ENCODE peak calls at places on chromosomes 16 and 17, in ten cellular contexts. N is omental fat pad, A is left ventricle myocardium inferior, B is mammary epithelial cell, E is spleen, P is PC-9, M is heart left ventricle, T is astrocyte of the spinal cord, W is nephron progenitor cell, F is AG09309. L is an unnamed sample.

GRCh38 chr17:22145605-22146178 is 453.4 kb downstream of the KCNJ18 start:
- DNase-seq in F (no peak), N (no peak), B (no peak), W (no peak), T (no peak), A (no peak), E (no peak), M (no peak), P (no peak), L (no peak)

GRCh38 chr17:19270347-19270950 is 33.3 kb downstream of the EPN2 start:
- DNase-seq in F (no peak), W (no peak), A (no peak), N (no peak), B (no peak), T (no peak), P (no peak), M (no peak), E (peak), L (peak)

GRCh38 chr16:76639685-76640289 is 362.6 kb downstream of the CNTNAP4 start:
- DNase-seq in W (peak), F (no peak), P (no peak), E (no peak), M (no peak), N (no peak), T (peak), B (peak), A (no peak), L (no peak)

GRCh38 chr17:29155966-29156338 is 24.2 kb downstream of the MYO18A start:
- DNase-seq in F (no peak), M (no peak), P (no peak), W (no peak), T (peak), A (no peak), E (no peak), B (no peak), N (no peak), L (peak)

GRCh38 chr17:65498831-65499230 is 62.6 kb downstream of the AXIN2 start:
- DNase-seq in E (no peak), P (no peak), B (no peak), N (no peak), A (no peak), W (no peak), T (no peak), M (no peak), F (no peak), L (no peak)

GRCh38 chr16:79269211-79269863 is 331.2 kb downstream of the MAF start:
- DNase-seq in E (no peak), M (no peak), P (no peak), T (no peak), A (no peak), N (no peak), W (no peak), B (no peak), F (no peak), L (no peak)

GRCh38 chr16:88039591-88039990 is 88.4 kb downstream of the BANP start:
- DNase-seq in P (no peak), N (no peak), E (no peak), F (no peak), A (no peak), M (no peak), B (no peak), T (no peak), W (no peak), L (no peak)

GRCh38 chr17:56912105-56912999 is 1.5 kb downstream of the TRIM25 start:
- DNase-seq in F (no peak), T (no peak), P (no peak), E (no peak), W (no peak), A (peak), B (no peak), M (peak), N (no peak), L (no peak)

GRCh38 chr17:2041561-2042354 is at the start of gene OVCA2:
- DNase-seq in W (peak), B (peak), N (peak), F (peak), P (peak), E (peak), T (peak), A (peak), M (peak), L (peak)

GRCh38 chr16:81204794-81205680 is 33.5 kb upstream of the BCO1 start:
- DNase-seq in M (no peak), F (no peak), B (peak), A (no peak), E (no peak), N (no peak), W (peak), T (peak), P (no peak), L (peak)

GRCh38 chr16:4455951-4456350 is 18.5 kb downstream of the NMRAL1 start:
- DNase-seq in P (no peak), W (no peak), M (no peak), B (no peak), T (no peak), A (no peak), N (no peak), E (no peak), F (no peak), L (no peak)

GRCh38 chr16:75266738-75267630 is 15.6 kb upstream of the BCAR1 start:
- DNase-seq in N (no peak), W (no peak), M (no peak), T (no peak), P (no peak), F (no peak), E (no peak), A (no peak), B (no peak), L (no peak)

GRCh38 chr17:81695801-81696200 is 7.4 kb upstream of the MRPL12 start:
- DNase-seq in E (no peak), F (no peak), N (no peak), T (no peak), M (no peak), B (no peak), P (no peak), W (no peak), A (no peak), L (no peak)

GRCh38 chr17:81694810-81695209 is 8.4 kb upstream of the MRPL12 start:
- DNase-seq in F (no peak), T (no peak), N (no peak), B (no peak), M (no peak), A (no peak), P (no peak), W (no peak), E (no peak), L (no peak)

GRCh38 chr17:81691608-81692007 is 7.8 kb downstream of the HGS start:
- DNase-seq in F (no peak), A (no peak), N (no peak), E (no peak), T (no peak), B (no peak), P (no peak), W (no peak), M (no peak), L (no peak)

GRCh38 chr17:81691196-81691595 is 7.4 kb downstream of the HGS start:
- DNase-seq in W (no peak), N (no peak), M (no peak), T (no peak), A (no peak), P (no peak), B (no peak), F (no peak), E (no peak), L (no peak)

GRCh38 chr17:81693491-81694360 is 9.4 kb upstream of the MRPL12 start:
- DNase-seq in M (no peak), N (no peak), F (no peak), T (no peak), E (no peak), B (no peak), P (no peak), A (no peak), W (no peak), L (no peak)
- TF ChIP-seq CTCF in M (no peak), N (no peak), F (no peak), T (no peak), E (no peak), B (peak), P (no peak), A (no peak), W (no peak), L (no peak)

GRCh38 chr16:62963846-62964245 is 927.6 kb upstream of the CDH8 start:
- DNase-seq in M (no peak), N (no peak), B (no peak), T (no peak), A (no peak), W (no peak), P (no peak), E (no peak), F (no peak), L (no peak)
- TF ChIP-seq CTCF in M (no peak), N (no peak), B (no peak), T (no peak), A (no peak), W (no peak), P (no peak), E (no peak), F (no peak), L (no peak)

GRCh38 chr17:39097537-39097936 is 53.9 kb downstream of the PLXDC1 start:
- DNase-seq in F (no peak), T (no peak), B (no peak), M (no peak), P (no peak), W (no peak), A (no peak), N (no peak), E (no peak), L (no peak)
- TF ChIP-seq CTCF in F (no peak), T (no peak), B (no peak), M (no peak), P (no peak), W (no peak), A (no peak), N (no peak), E (no peak), L (no peak)

GRCh38 chr16:57318240-57318970 is 33.9 kb upstream of the PLLP start:
- DNase-seq in F (no peak), N (no peak), B (no peak), M (no peak), A (no peak), E (peak), W (peak), T (peak), P (no peak), L (no peak)
- TF ChIP-seq CTCF in F (no peak), N (no peak), B (no peak), M (peak), A (no peak), E (no peak), W (no peak), T (no peak), P (no peak), L (no peak)

DNA sequence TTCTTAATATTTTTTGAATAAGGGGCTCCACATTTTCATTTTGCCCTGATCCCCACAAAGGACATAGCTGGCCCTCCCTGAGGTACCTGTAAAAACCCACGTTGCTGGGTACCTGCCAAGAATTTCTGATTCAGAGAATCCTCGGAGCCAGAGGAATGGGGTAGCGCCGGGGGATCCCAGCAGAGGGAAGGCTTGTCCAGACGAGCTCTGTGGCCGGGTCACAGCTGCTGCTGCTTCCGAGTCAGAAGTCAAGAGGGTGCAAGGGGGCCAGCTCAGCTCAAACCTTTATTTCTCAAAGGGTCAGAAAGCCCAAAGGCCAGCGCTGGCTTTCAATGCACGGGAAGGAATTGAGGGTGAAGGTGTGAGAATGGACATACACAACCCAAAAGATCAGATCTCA is 68.9 kb upstream of the SDK2 start:
- DNase-seq in F (no peak), W (no peak), M (no peak), N (no peak), E (peak), A (no peak), P (peak), T (no peak), B (peak), L (no peak)
- TF ChIP-seq CTCF in F (no peak), W (no peak), M (no peak), N (no peak), E (no peak), A (no peak), P (no peak), T (no peak), B (peak), L (no peak)